ENCODE peak calls at places on chromosome 10, in nine cellular contexts. One of them, this sample, is unnamed.

GRCh38 chr10:86655173-86655540 is 810 bp downstream of the OPN4 start:
- DNase-seq in SK-N-SH: peak
- DNase-seq in neural progenitor cell: no peak
- DNase-seq in PC-3: no peak
- DNase-seq in GM23338: no peak
- DNase-seq in HCT116: no peak
- DNase-seq in OCI-LY7: no peak
- DNase-seq in hepatocyte: no peak
- DNase-seq in GM23248: no peak
- DNase-seq in this sample: no peak

GRCh38 chr10:132984801-132985545 is 42.6 kb upstream of the CFAP46 start:
- DNase-seq in PC-3: peak
- DNase-seq in SK-N-SH: no peak
- DNase-seq in GM23248: peak
- DNase-seq in HCT116: no peak
- DNase-seq in hepatocyte: no peak
- DNase-seq in neural progenitor cell: peak
- DNase-seq in OCI-LY7: no peak
- DNase-seq in GM23338: peak
- DNase-seq in this sample: no peak

GRCh38 chr10:118035358-118036031 is 11.2 kb downstream of the RAB11FIP2 start:
- DNase-seq in HCT116: no peak
- DNase-seq in GM23338: no peak
- DNase-seq in hepatocyte: no peak
- DNase-seq in neural progenitor cell: no peak
- DNase-seq in GM23248: no peak
- DNase-seq in OCI-LY7: no peak
- DNase-seq in SK-N-SH: no peak
- DNase-seq in PC-3: no peak
- DNase-seq in this sample: no peak

GRCh38 chr10:37535459-37536246 is 321.8 kb downstream of the ZNF248 start:
- DNase-seq in neural progenitor cell: peak
- DNase-seq in HCT116: no peak
- DNase-seq in GM23248: peak
- DNase-seq in GM23338: no peak
- DNase-seq in PC-3: peak
- DNase-seq in OCI-LY7: no peak
- DNase-seq in hepatocyte: no peak
- DNase-seq in SK-N-SH: no peak
- DNase-seq in this sample: no peak

GRCh38 chr10:119715628-119716505 is 10.0 kb upstream of the INPP5F start:
- DNase-seq in HCT116: no peak
- DNase-seq in PC-3: no peak
- DNase-seq in GM23248: no peak
- DNase-seq in OCI-LY7: no peak
- DNase-seq in SK-N-SH: peak
- DNase-seq in hepatocyte: no peak
- DNase-seq in neural progenitor cell: peak
- DNase-seq in GM23338: no peak
- DNase-seq in this sample: no peak

GRCh38 chr10:114708717-114709352 is 50.8 kb upstream of the ABLIM1 start:
- DNase-seq in SK-N-SH: no peak
- DNase-seq in neural progenitor cell: no peak
- DNase-seq in hepatocyte: peak
- DNase-seq in OCI-LY7: no peak
- DNase-seq in GM23338: peak
- DNase-seq in HCT116: peak
- DNase-seq in GM23248: peak
- DNase-seq in PC-3: peak
- DNase-seq in this sample: no peak

GRCh38 chr10:58653139-58653538 is 140.5 kb downstream of the BICC1 start:
- DNase-seq in SK-N-SH: no peak
- DNase-seq in HCT116: no peak
- DNase-seq in neural progenitor cell: no peak
- DNase-seq in GM23338: no peak
- DNase-seq in GM23248: peak
- DNase-seq in hepatocyte: no peak
- DNase-seq in PC-3: peak
- DNase-seq in OCI-LY7: no peak
- DNase-seq in this sample: no peak

GRCh38 chr10:106185991-106186390 is 978.5 kb downstream of the SORCS1 start:
- DNase-seq in OCI-LY7: no peak
- DNase-seq in SK-N-SH: no peak
- DNase-seq in PC-3: no peak
- DNase-seq in HCT116: no peak
- DNase-seq in hepatocyte: no peak
- DNase-seq in GM23338: no peak
- DNase-seq in neural progenitor cell: no peak
- DNase-seq in GM23248: peak
- DNase-seq in this sample: no peak

GRCh38 chr10:93413252-93413689 is 68.9 kb downstream of the MYOF start:
- DNase-seq in GM23248: peak
- DNase-seq in hepatocyte: no peak
- DNase-seq in PC-3: no peak
- DNase-seq in neural progenitor cell: no peak
- DNase-seq in OCI-LY7: no peak
- DNase-seq in SK-N-SH: no peak
- DNase-seq in HCT116: no peak
- DNase-seq in GM23338: no peak
- DNase-seq in this sample: no peak

GRCh38 chr10:12594448-12594944 is 245.1 kb downstream of the CAMK1D start:
- DNase-seq in GM23248: no peak
- DNase-seq in neural progenitor cell: no peak
- DNase-seq in HCT116: no peak
- DNase-seq in PC-3: no peak
- DNase-seq in SK-N-SH: no peak
- DNase-seq in OCI-LY7: no peak
- DNase-seq in hepatocyte: no peak
- DNase-seq in GM23338: no peak
- DNase-seq in this sample: no peak

GRCh38 chr10:15209827-15210509 is 41.5 kb upstream of the NMT2 start:
- DNase-seq in GM23338: peak
- DNase-seq in neural progenitor cell: peak
- DNase-seq in HCT116: peak
- DNase-seq in GM23248: peak
- DNase-seq in PC-3: peak
- DNase-seq in hepatocyte: peak
- DNase-seq in SK-N-SH: peak
- DNase-seq in OCI-LY7: peak
- DNase-seq in this sample: peak

GRCh38 chr10:120979435-120980315 is 128.5 kb downstream of the WDR11 start:
- DNase-seq in GM23338: peak
- DNase-seq in HCT116: peak
- DNase-seq in GM23248: peak
- DNase-seq in hepatocyte: peak
- DNase-seq in SK-N-SH: peak
- DNase-seq in PC-3: no peak
- DNase-seq in OCI-LY7: no peak
- DNase-seq in neural progenitor cell: peak
- DNase-seq in this sample: peak

GRCh38 chr10:132248455-132249231 is 59.1 kb downstream of the STK32C start:
- DNase-seq in neural progenitor cell: peak
- DNase-seq in SK-N-SH: peak
- DNase-seq in GM23338: peak
- DNase-seq in GM23248: peak
- DNase-seq in hepatocyte: peak
- DNase-seq in OCI-LY7: peak
- DNase-seq in HCT116: peak
- DNase-seq in PC-3: peak
- DNase-seq in this sample: no peak

GRCh38 chr10:67772894-67773511 is 65.0 kb downstream of the DNAJC12 start:
- DNase-seq in GM23338: no peak
- DNase-seq in SK-N-SH: no peak
- DNase-seq in neural progenitor cell: no peak
- DNase-seq in OCI-LY7: peak
- DNase-seq in hepatocyte: no peak
- DNase-seq in HCT116: no peak
- DNase-seq in GM23248: peak
- DNase-seq in PC-3: peak
- DNase-seq in this sample: peak

GRCh38 chr10:112232670-112233069 is 49.1 kb upstream of the GPAM start:
- DNase-seq in GM23338: no peak
- DNase-seq in hepatocyte: no peak
- DNase-seq in SK-N-SH: no peak
- DNase-seq in neural progenitor cell: no peak
- DNase-seq in HCT116: no peak
- DNase-seq in PC-3: no peak
- DNase-seq in GM23248: no peak
- DNase-seq in OCI-LY7: peak
- DNase-seq in this sample: no peak

GRCh38 chr10:132536241-132536963 is 1.2 kb upstream of the INPP5A start:
- DNase-seq in hepatocyte: no peak
- DNase-seq in GM23338: peak
- DNase-seq in neural progenitor cell: peak
- DNase-seq in PC-3: peak
- DNase-seq in SK-N-SH: peak
- DNase-seq in GM23248: no peak
- DNase-seq in HCT116: no peak
- DNase-seq in OCI-LY7: peak
- DNase-seq in this sample: no peak

GRCh38 chr10:23157691-23158369 is 34.3 kb upstream of the PTF1A start:
- DNase-seq in HCT116: peak
- DNase-seq in OCI-LY7: peak
- DNase-seq in neural progenitor cell: peak
- DNase-seq in GM23338: peak
- DNase-seq in GM23248: peak
- DNase-seq in hepatocyte: peak
- DNase-seq in SK-N-SH: peak
- DNase-seq in PC-3: peak
- DNase-seq in this sample: peak

GRCh38 chr10:91023708-91024438 is 103.0 kb upstream of the ANKRD1 start:
- DNase-seq in hepatocyte: no peak
- DNase-seq in HCT116: no peak
- DNase-seq in OCI-LY7: no peak
- DNase-seq in PC-3: no peak
- DNase-seq in neural progenitor cell: no peak
- DNase-seq in GM23338: no peak
- DNase-seq in GM23248: no peak
- DNase-seq in SK-N-SH: no peak
- DNase-seq in this sample: no peak

DNA sequence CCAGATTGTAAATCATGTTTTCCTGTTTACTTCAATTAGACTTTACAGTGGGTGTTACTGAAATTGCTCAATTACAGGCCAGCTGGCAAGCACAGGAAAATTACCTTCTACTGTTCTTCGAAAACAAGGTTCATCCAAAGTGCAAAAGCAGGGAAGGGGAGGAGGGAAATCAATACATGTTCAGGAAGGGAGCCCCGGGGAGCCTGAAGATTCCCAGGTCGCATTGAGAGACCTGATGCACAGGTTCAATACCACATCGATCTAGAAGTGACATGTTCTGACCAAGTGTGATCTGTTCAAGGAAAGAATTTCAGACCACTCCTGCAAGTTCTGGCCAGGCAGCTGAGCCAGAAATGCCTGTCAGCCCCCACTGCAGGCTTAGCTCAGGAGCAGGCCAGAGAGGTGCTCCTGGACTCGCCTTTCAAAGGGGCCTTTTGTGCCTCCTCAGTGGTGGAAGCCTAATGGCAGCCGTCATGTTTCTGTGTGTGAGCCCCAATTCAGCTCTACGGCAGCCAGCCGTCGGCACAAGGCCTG is 35.9 kb downstream of the FAM53B start:
- DNase-seq in GM23248: no peak
- DNase-seq in PC-3: no peak
- DNase-seq in neural progenitor cell: peak
- DNase-seq in GM23338: no peak
- DNase-seq in HCT116: no peak
- DNase-seq in OCI-LY7: no peak
- DNase-seq in hepatocyte: no peak
- DNase-seq in SK-N-SH: no peak
- DNase-seq in this sample: no peak
- H3K27ac ChIP-seq in GM23248: no peak
- H3K27ac ChIP-seq in PC-3: no peak
- H3K27ac ChIP-seq in neural progenitor cell: no peak
- H3K27ac ChIP-seq in GM23338: no peak
- H3K27ac ChIP-seq in HCT116: no peak
- H3K27ac ChIP-seq in OCI-LY7: peak
- H3K27ac ChIP-seq in hepatocyte: peak
- H3K27ac ChIP-seq in SK-N-SH: no peak
- H3K27ac ChIP-seq in this sample: no peak

GRCh38 chr10:77799352-77799751 is 127.2 kb downstream of the DLG5 start:
- DNase-seq in SK-N-SH: no peak
- DNase-seq in OCI-LY7: no peak
- DNase-seq in neural progenitor cell: no peak
- DNase-seq in GM23248: no peak
- DNase-seq in GM23338: no peak
- DNase-seq in hepatocyte: no peak
- DNase-seq in HCT116: no peak
- DNase-seq in PC-3: no peak
- DNase-seq in this sample: no peak
- TF ChIP-seq EZH2phosphoT487 in SK-N-SH: no peak
- TF ChIP-seq EZH2phosphoT487 in OCI-LY7: no peak
- TF ChIP-seq EZH2phosphoT487 in neural progenitor cell: no peak
- TF ChIP-seq EZH2phosphoT487 in GM23248: no peak
- TF ChIP-seq EZH2phosphoT487 in GM23338: no peak
- TF ChIP-seq EZH2phosphoT487 in hepatocyte: no peak
- TF ChIP-seq EZH2phosphoT487 in HCT116: no peak
- TF ChIP-seq EZH2phosphoT487 in PC-3: no peak
- TF ChIP-seq EZH2phosphoT487 in this sample: no peak

DNA sequence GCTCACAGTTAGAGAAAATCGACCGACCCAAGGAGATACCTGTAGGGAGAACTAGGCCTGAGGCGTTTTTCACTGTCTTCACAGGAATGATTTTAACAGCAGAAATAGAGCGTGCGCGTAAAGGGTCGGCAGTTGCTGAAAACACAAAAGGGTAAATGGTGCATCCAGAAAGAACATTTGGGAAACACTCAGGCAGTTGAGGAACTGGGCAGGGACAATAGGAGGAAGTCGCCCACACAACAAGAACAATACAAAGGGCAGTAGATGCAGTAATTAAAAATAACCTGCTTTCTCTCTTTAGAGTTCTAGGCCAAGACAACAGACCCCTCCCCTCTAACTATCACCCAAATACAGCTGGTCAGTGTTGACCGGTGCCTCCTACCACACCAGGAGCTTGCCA is 126.6 kb downstream of the SORBS1 start:
- DNase-seq in hepatocyte: no peak
- DNase-seq in neural progenitor cell: no peak
- DNase-seq in GM23338: no peak
- DNase-seq in OCI-LY7: no peak
- DNase-seq in HCT116: no peak
- DNase-seq in SK-N-SH: no peak
- DNase-seq in PC-3: no peak
- DNase-seq in GM23248: no peak
- DNase-seq in this sample: no peak
- H3K27ac ChIP-seq in hepatocyte: no peak
- H3K27ac ChIP-seq in neural progenitor cell: no peak
- H3K27ac ChIP-seq in GM23338: peak
- H3K27ac ChIP-seq in OCI-LY7: no peak
- H3K27ac ChIP-seq in HCT116: no peak
- H3K27ac ChIP-seq in SK-N-SH: no peak
- H3K27ac ChIP-seq in PC-3: no peak
- H3K27ac ChIP-seq in GM23248: no peak
- H3K27ac ChIP-seq in this sample: no peak

DNA sequence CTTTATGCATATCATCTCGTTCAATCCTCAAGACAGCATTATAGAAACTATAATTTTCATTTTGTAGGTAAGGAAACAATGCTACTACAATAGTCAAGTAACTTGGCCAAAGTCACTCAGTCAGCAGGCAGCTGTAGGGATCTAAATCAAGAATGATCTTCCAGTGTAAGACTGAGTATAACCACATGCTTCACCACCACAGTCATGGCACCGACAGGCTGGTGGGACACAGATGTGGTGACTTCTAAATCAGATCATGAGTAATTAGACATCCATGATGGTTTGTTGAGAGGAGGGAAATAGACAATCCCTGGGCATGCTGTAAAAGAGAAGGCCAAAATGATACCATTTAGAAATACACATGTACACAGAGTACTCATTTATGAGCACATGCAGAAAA is 84.1 kb upstream of the ASAH2 start:
- DNase-seq in GM23338: no peak
- DNase-seq in OCI-LY7: no peak
- DNase-seq in SK-N-SH: no peak
- DNase-seq in GM23248: no peak
- DNase-seq in hepatocyte: no peak
- DNase-seq in PC-3: no peak
- DNase-seq in neural progenitor cell: no peak
- DNase-seq in HCT116: no peak
- DNase-seq in this sample: no peak
- TF ChIP-seq EZH2phosphoT487 in GM23338: no peak
- TF ChIP-seq EZH2phosphoT487 in OCI-LY7: no peak
- TF ChIP-seq EZH2phosphoT487 in SK-N-SH: no peak
- TF ChIP-seq EZH2phosphoT487 in GM23248: no peak
- TF ChIP-seq EZH2phosphoT487 in hepatocyte: no peak
- TF ChIP-seq EZH2phosphoT487 in PC-3: no peak
- TF ChIP-seq EZH2phosphoT487 in neural progenitor cell: no peak
- TF ChIP-seq EZH2phosphoT487 in HCT116: no peak
- TF ChIP-seq EZH2phosphoT487 in this sample: no peak